ENCODE peak calls at places on chromosomes 5 and 9, in four cellular contexts. E is choroid plexus epithelial cell; M is sciatic nerve; B is CD4-positive, alpha-beta memory T cell. S is an unnamed sample.

GRCh38 chr9:33153666-33154065 is 13.5 kb downstream of the B4GALT1 start:
- DNase-seq in E (no peak), M (no peak), B (no peak), S (no peak)

GRCh38 chr5:181235323-181235688 is 8.4 kb downstream of the RACK1 start:
- DNase-seq in E (no peak), M (no peak), B (no peak), S (no peak)

GRCh38 chr9:38119570-38119969 is 50.5 kb upstream of the SHB start:
- DNase-seq in E (no peak), M (no peak), B (no peak), S (no peak)

GRCh38 chr5:163770625-163771024 is 265.2 kb downstream of the MAT2B start:
- DNase-seq in E (no peak), M (no peak), B (no peak), S (no peak)

GRCh38 chr5:163565931-163566608 is 60.7 kb downstream of the MAT2B start:
- DNase-seq in E (peak), M (no peak), B (peak), S (peak)

GRCh38 chr5:150104550-150104870 is 18.2 kb upstream of the CSF1R start:
- DNase-seq in E (no peak), M (no peak), B (no peak), S (no peak)

GRCh38 chr5:32852535-32852934 is 141.4 kb downstream of the NPR3 start:
- DNase-seq in E (peak), M (no peak), B (no peak), S (peak)

GRCh38 chr9:99971410-99971809 is 65.0 kb downstream of the STX17 start:
- DNase-seq in E (no peak), M (no peak), B (no peak), S (no peak)

GRCh38 chr5:89309268-89309667 is 426.3 kb upstream of the MEF2C start:
- DNase-seq in E (no peak), M (no peak), B (no peak), S (no peak)

GRCh38 chr9:19660019-19660418 is 128.8 kb downstream of the SLC24A2 start:
- DNase-seq in E (no peak), M (no peak), B (no peak), S (no peak)

GRCh38 chr9:95497772-95498171 is 19.0 kb downstream of the PTCH1 start:
- DNase-seq in E (peak), M (no peak), B (no peak), S (peak)

GRCh38 chr9:116288658-116289057 is 135.1 kb downstream of the PAPPA start:
- DNase-seq in E (peak), M (no peak), B (no peak), S (peak)

GRCh38 chr9:86947146-86948081 is at the start of gene GAS1:
- DNase-seq in E (peak), M (peak), B (peak), S (peak)

GRCh38 chr9:84238652-84239051 is 101.9 kb downstream of the SLC28A3 start:
- DNase-seq in E (peak), M (no peak), B (no peak), S (no peak)

GRCh38 chr5:126723643-126724042 is 53.3 kb upstream of the LMNB1 start:
- DNase-seq in E (peak), M (no peak), B (no peak), S (no peak)

GRCh38 chr5:140725799-140726471 is 25.7 kb downstream of the ZMAT2 start:
- DNase-seq in E (peak), M (no peak), B (peak), S (peak)

S was measured in mesenchymal stem cell.